ENCODE peak calls at places on chromosomes 7 and 10, in eight cellular contexts. U is tibial nerve, P is ovary, M is IMR-90, D is GM12892, O is HCT116, F is sigmoid colon, V is GM12878. H is an unnamed sample.

GRCh38 chr10:114271779-114272167 is 32.7 kb downstream of the VWA2 start:
- DNase-seq in F (peak), D (no peak), V (no peak), O (peak), M (peak), U (no peak), P (no peak), H (no peak)

GRCh38 chr7:12945901-12946300 is 258.5 kb downstream of the ARL4A start:
- DNase-seq in U (no peak), M (no peak), P (no peak), D (no peak), O (no peak), V (no peak), F (no peak), H (no peak)

GRCh38 chr7:95609277-95609971 is 13.1 kb upstream of the PDK4 start:
- DNase-seq in O (no peak), D (no peak), M (peak), U (no peak), V (no peak), P (peak), F (peak), H (peak)

GRCh38 chr10:84391326-84391725 is 62.9 kb downstream of the CCSER2 start:
- DNase-seq in O (no peak), F (no peak), P (no peak), M (peak), V (no peak), D (no peak), U (no peak), H (no peak)

GRCh38 chr7:134709197-134709596 is 62.5 kb downstream of the BPGM start:
- DNase-seq in D (no peak), P (no peak), O (no peak), M (no peak), U (no peak), V (no peak), F (no peak), H (no peak)

GRCh38 chr7:42283553-42283952 is 46.5 kb upstream of the GLI3 start:
- DNase-seq in F (peak), U (no peak), O (no peak), D (no peak), M (no peak), V (no peak), P (no peak), H (no peak)

GRCh38 chr10:116127296-116127695 is 145.7 kb downstream of the GFRA1 start:
- DNase-seq in F (no peak), M (no peak), U (no peak), D (no peak), V (no peak), P (no peak), O (no peak), H (no peak)

GRCh38 chr10:114009281-114009996 is 34.2 kb upstream of the ADRB1 start:
- DNase-seq in F (no peak), P (no peak), D (no peak), U (no peak), O (no peak), M (no peak), V (no peak), H (no peak)

GRCh38 chr7:142516038-142516501 is 233.2 kb upstream of the PRSS1 start:
- DNase-seq in M (peak), V (peak), D (no peak), P (no peak), O (peak), F (no peak), U (no peak), H (peak)

GRCh38 chr7:115941703-115942268 is 88.8 kb downstream of the TFEC start:
- DNase-seq in P (no peak), V (no peak), O (no peak), F (no peak), M (peak), U (no peak), D (no peak), H (no peak)

GRCh38 chr7:155847821-155848435 is 35.7 kb upstream of the SHH start:
- DNase-seq in F (peak), D (no peak), O (no peak), M (no peak), V (no peak), P (no peak), U (no peak), H (no peak)

GRCh38 chr7:155846936-155847335 is 34.7 kb upstream of the SHH start:
- DNase-seq in F (peak), M (no peak), O (no peak), U (no peak), D (no peak), P (no peak), V (no peak), H (no peak)

GRCh38 chr7:155850730-155851678 is 38.7 kb upstream of the SHH start:
- DNase-seq in O (no peak), M (no peak), V (no peak), U (no peak), F (peak), P (no peak), D (no peak), H (no peak)

GRCh38 chr7:155850001-155850436 is 37.8 kb upstream of the SHH start:
- DNase-seq in V (no peak), F (peak), O (no peak), M (no peak), D (no peak), U (no peak), P (no peak), H (no peak)

DNA sequence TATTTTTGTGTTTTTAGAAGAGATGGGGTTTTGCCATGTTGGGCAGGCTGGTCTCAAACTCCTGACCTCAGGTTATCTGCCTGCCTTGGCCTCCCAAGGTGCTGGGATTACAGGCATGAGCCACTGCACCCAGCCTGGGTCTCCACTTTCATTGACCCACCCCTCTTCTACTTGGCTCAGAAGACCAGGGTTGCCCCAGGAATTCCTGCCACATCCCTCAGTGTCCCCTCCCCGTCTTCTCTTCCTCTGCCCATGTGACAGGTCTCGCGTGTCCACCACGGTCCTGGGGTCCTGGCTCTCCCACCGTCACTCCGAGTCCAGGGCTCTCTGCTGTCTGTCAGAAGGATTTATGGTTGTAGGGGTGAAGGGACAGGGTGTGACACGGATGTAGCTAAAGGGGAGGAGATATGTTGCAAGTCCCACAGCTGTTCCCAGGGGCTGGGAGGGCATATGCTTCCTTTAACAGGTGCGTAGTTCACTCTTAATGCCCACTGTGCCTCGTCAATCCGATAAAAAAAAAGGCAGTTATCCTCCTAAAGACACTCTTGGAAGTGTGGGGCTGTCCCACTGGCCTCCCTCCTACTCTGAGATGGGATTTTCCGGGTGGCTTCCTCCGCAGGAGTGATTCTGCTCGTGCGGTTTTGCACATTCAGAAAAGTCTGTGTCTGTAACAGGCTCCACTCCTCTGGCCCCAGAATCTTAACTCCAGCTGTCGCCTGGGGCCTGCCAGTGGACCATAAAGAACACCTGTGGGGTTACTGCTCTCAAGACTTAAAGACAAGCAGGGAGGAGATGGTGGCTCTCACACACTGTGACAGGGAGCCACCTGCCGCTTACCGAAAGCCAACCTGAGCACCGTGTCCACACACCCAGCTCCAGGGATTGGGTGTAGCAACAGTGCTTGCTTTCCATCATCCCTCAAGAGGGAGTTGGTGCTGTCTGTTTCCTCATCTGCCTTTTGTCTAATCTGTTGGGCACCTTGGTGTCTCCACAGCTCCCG is 36.7 kb upstream of the SHH start:
- DNase-seq in M (no peak), D (no peak), F (peak), V (no peak), O (no peak), U (no peak), P (no peak), H (no peak)
- TF ChIP-seq POLR2A in M (no peak), D (no peak), F (no peak), V (no peak), O (no peak), U (no peak), P (no peak), H (no peak)

GRCh38 chr10:101923212-101923611 is 79.6 kb upstream of the KCNIP2 start:
- DNase-seq in F (no peak), V (no peak), D (no peak), U (no peak), P (no peak), M (no peak), O (no peak), H (no peak)

GRCh38 chr10:101925027-101925426 is 81.4 kb upstream of the KCNIP2 start:
- DNase-seq in F (no peak), M (no peak), V (no peak), U (no peak), P (no peak), D (no peak), O (no peak), H (no peak)

GRCh38 chr10:101920497-101920896 is 76.9 kb upstream of the KCNIP2 start:
- DNase-seq in M (no peak), F (no peak), D (no peak), O (no peak), P (no peak), U (no peak), V (no peak), H (no peak)

DNA sequence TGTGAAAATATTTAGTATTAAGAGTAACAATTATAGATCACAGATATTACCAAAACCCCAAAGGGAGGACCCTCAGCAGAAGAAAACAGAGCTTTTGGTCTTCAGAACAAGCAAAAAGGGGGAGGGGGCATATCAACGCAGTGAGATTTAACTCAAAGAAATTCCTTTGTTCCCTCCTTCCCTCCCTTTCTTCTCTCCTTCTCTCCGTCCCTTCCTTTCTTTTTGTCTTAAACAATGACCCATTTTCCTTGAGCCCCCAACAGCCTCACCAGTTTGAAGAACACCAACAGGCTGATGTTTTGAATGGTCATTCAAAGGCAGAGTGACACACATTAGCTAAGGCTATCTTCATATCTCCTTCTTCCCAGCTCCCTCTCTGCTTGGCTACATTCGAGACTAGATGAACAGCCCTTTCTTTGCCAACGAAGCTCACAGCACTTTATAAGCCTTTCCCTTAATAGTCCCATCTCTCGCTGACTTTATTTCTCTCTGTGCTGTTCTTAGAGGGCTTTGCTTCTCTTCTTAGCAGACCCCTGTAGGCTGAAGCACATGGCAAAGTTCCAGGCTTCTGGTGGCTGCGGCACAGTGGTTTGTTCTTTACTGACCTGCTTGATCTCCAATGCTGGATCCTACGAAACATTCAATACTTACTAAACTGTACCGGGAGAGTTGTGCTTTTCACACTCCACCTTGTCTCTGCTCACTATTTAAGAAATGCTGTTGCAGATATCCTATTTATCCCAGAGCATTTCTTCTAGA is 75.6 kb upstream of the KCNIP2 start:
- DNase-seq in F (no peak), O (no peak), P (no peak), V (no peak), M (no peak), D (no peak), U (no peak), H (no peak)
- TF ChIP-seq POLR2A in F (no peak), O (no peak), P (no peak), V (no peak), M (no peak), D (no peak), U (no peak), H (no peak)

DNA sequence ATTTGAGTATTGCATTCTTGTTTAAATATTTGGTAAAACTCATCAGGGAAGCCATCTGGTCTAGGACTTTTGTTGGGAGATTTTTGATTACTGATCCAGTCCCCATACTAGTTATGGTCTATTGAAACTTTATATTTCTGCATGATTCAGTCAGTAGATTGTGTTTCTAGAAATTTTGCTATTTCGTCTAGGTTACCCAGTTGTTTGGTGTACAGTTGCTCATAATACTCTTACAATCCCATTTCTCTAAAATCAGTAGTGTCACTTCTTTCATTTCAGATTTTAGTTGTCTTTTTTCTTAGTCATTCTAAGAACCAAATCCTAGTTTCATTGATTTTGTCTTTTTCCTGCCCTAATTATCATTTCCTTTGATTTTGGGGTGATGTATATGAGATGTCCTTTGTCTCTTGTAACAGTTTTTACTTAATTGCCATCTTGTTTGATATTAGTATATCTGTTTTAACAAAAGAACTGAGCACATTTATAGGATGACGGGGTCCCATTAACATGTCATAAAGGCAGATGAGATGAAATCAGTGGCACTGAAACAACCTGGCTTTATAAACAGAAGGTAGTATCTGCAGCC is 7.9 kb downstream of the MALSU1 start:
- DNase-seq in M (no peak), P (no peak), F (no peak), D (no peak), O (no peak), V (no peak), U (no peak), H (no peak)
- TF ChIP-seq POLR2A in M (no peak), P (no peak), F (no peak), D (no peak), O (no peak), V (no peak), U (no peak), H (no peak)

DNA sequence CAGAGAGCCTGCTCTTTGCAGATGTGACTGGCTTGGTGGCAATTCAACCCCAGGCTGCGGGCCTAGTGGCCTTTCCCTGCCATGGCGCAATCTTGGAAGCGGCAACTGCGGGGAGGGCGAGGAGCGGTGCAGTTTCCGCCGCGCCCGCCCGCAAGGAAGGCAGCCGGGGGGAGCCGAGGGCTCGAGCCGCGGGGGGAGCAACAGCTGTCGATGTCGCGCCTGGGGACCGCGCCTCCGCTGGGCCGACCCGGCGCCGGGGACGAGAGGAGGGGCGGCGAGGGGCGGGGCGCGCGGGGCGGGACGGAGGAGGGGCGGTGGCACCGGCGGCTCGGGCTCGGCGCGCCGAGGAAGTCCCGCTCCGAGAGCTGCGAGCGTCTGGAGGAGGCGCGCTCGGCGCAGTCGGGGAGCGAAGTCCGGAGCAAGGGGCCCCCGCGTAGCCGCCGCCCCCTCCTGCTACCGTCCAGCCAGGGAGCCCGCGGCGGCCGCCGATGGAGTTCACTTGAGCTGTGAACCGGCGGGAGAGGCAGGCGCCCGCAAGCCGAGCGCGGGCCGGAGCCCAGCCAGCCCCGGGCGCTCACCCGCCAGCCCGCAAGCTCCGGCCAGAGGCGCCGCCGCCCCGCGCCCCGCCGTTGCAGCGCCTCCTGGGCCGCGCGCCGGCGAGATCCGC is 438.1 kb upstream of the GALNT17 start:
- DNase-seq in O (no peak), D (peak), U (peak), V (no peak), F (peak), P (peak), M (peak), H (no peak)
- TF ChIP-seq POLR2A in O (no peak), D (no peak), U (peak), V (peak), F (no peak), P (no peak), M (no peak), H (no peak)

GRCh38 chr7:45026984-45027773 is 27.2 kb downstream of the CCM2 start:
- DNase-seq in D (no peak), V (peak), P (no peak), O (no peak), M (peak), U (no peak), F (no peak), H (peak)
- TF ChIP-seq POLR2A in D (no peak), V (no peak), P (no peak), O (no peak), M (no peak), U (no peak), F (no peak), H (no peak)

GRCh38 chr7:74375726-74376220 is 77.9 kb upstream of the GTF2IRD1 start:
- DNase-seq in F (no peak), V (no peak), P (no peak), D (no peak), M (no peak), O (no peak), U (no peak), H (no peak)
- TF ChIP-seq POLR2A in F (no peak), V (peak), P (no peak), D (no peak), M (no peak), O (no peak), U (no peak), H (no peak)

GRCh38 chr7:1561036-1561940 is 5.3 kb upstream of the TMEM184A start:
- DNase-seq in O (no peak), P (no peak), D (no peak), V (no peak), F (no peak), M (no peak), U (no peak), H (no peak)

GRCh38 chr7:1558841-1559625 is 3.0 kb upstream of the TMEM184A start:
- DNase-seq in O (no peak), M (no peak), D (no peak), V (no peak), P (no peak), F (no peak), U (no peak), H (no peak)

GRCh38 chr7:1560620-1561031 is 4.6 kb upstream of the TMEM184A start:
- DNase-seq in U (no peak), P (no peak), M (no peak), O (no peak), D (no peak), F (no peak), V (no peak), H (no peak)

GRCh38 chr7:1558181-1558811 is 2.3 kb upstream of the TMEM184A start:
- DNase-seq in U (no peak), D (no peak), P (no peak), O (no peak), M (no peak), F (no peak), V (no peak), H (peak)

GRCh38 chr7:1559626-1560590 is 3.9 kb upstream of the TMEM184A start:
- DNase-seq in V (no peak), M (no peak), O (no peak), P (no peak), D (no peak), U (no peak), F (no peak), H (no peak)
- TF ChIP-seq POLR2A in V (no peak), M (no peak), O (no peak), P (no peak), D (no peak), U (no peak), F (no peak), H (no peak)

GRCh38 chr7:7944619-7945282 is 23.8 kb upstream of the GLCCI1 start:
- DNase-seq in O (no peak), D (peak), P (no peak), M (no peak), U (no peak), V (peak), F (no peak), H (peak)
- TF ChIP-seq POLR2A in O (no peak), D (peak), P (no peak), M (no peak), U (no peak), V (peak), F (no peak), H (no peak)

DNA sequence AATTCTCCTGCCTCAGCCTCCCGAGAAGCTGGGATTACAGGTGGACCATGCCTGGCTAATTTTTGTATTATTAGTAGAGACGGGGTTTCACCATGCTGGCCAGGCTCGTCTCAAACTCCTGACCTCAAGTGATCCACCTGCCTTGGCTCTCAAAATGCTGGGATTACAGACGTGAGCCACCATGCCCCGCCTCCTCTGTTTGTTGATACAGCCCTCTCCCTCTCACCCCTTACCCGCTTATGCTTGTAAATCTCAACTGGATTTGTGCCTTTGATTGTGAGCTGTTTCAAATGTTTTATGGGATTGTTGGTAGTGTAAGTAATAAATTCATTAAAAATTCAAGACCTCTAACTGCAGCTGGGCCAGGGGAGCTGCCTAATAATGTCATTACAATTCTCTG is 315.9 kb downstream of the GLRX3 start:
- DNase-seq in U (no peak), O (no peak), F (no peak), V (no peak), M (no peak), P (no peak), D (no peak), H (no peak)
- TF ChIP-seq POLR2A in U (no peak), O (no peak), F (no peak), V (no peak), M (no peak), P (no peak), D (no peak), H (no peak)

DNA sequence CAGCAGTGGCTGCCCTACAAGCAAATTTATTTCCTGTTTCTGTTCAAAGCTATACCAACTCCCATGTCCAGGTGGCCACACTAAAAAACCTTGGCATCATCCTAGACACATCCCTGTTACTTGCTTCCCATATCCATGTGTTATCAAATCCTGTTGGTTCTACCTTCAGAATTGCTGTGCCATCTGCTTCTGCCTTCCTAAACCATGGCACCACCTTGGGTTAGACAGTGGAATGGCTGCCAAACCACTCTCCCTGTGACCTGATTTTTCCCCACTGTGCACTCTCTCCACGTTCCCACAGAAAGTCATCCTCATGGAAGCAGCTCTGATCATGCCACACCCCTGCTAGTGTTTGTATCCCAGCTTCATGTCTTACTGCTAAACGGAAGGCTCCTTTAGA is 697.6 kb upstream of the GALNT17 start:
- DNase-seq in P (no peak), U (no peak), V (no peak), M (no peak), O (no peak), F (no peak), D (no peak), H (no peak)
- TF ChIP-seq POLR2A in P (no peak), U (no peak), V (no peak), M (no peak), O (no peak), F (no peak), D (no peak), H (no peak)

H was measured in erythroblast.